ENCODE peak calls at places on chromosome 16, in ten cellular contexts. One of them, this sample, is unnamed.

GRCh38 chr16:30472328-30472942 is at the start of gene ITGAL:
- DNase-seq in mesothelial cell of epicardium: no peak
- DNase-seq in left lung: peak
- DNase-seq in upper lobe of right lung: peak
- DNase-seq in AG10803: no peak
- DNase-seq in CD8-positive, alpha-beta T cell: peak
- DNase-seq in cardiac muscle cell: no peak
- DNase-seq in heart right ventricle: peak
- DNase-seq in prostate gland: no peak
- DNase-seq in astrocyte of the spinal cord: no peak
- DNase-seq in this sample: no peak

GRCh38 chr16:82671743-82672142 is 45.0 kb downstream of the CDH13 start:
- DNase-seq in CD8-positive, alpha-beta T cell: no peak
- DNase-seq in upper lobe of right lung: no peak
- DNase-seq in heart right ventricle: no peak
- DNase-seq in mesothelial cell of epicardium: no peak
- DNase-seq in prostate gland: no peak
- DNase-seq in left lung: no peak
- DNase-seq in cardiac muscle cell: no peak
- DNase-seq in AG10803: no peak
- DNase-seq in astrocyte of the spinal cord: no peak
- DNase-seq in this sample: no peak

GRCh38 chr16:14111713-14112538 is 40.8 kb downstream of the MRTFB start:
- DNase-seq in CD8-positive, alpha-beta T cell: no peak
- DNase-seq in astrocyte of the spinal cord: no peak
- DNase-seq in upper lobe of right lung: no peak
- DNase-seq in mesothelial cell of epicardium: no peak
- DNase-seq in AG10803: peak
- DNase-seq in heart right ventricle: peak
- DNase-seq in cardiac muscle cell: peak
- DNase-seq in prostate gland: peak
- DNase-seq in left lung: peak
- DNase-seq in this sample: no peak

GRCh38 chr16:13168091-13168572 is 266.7 kb downstream of the SHISA9 start:
- DNase-seq in mesothelial cell of epicardium: no peak
- DNase-seq in astrocyte of the spinal cord: no peak
- DNase-seq in cardiac muscle cell: no peak
- DNase-seq in heart right ventricle: no peak
- DNase-seq in prostate gland: no peak
- DNase-seq in CD8-positive, alpha-beta T cell: no peak
- DNase-seq in left lung: no peak
- DNase-seq in upper lobe of right lung: no peak
- DNase-seq in AG10803: no peak
- DNase-seq in this sample: no peak

GRCh38 chr16:19722269-19722952 is 4.3 kb downstream of the IQCK start:
- DNase-seq in CD8-positive, alpha-beta T cell: no peak
- DNase-seq in upper lobe of right lung: no peak
- DNase-seq in AG10803: no peak
- DNase-seq in astrocyte of the spinal cord: no peak
- DNase-seq in heart right ventricle: no peak
- DNase-seq in prostate gland: no peak
- DNase-seq in left lung: no peak
- DNase-seq in cardiac muscle cell: no peak
- DNase-seq in mesothelial cell of epicardium: no peak
- DNase-seq in this sample: no peak

GRCh38 chr16:77599793-77600415 is 122.4 kb upstream of the NUDT7 start:
- DNase-seq in heart right ventricle: no peak
- DNase-seq in upper lobe of right lung: no peak
- DNase-seq in mesothelial cell of epicardium: no peak
- DNase-seq in prostate gland: peak
- DNase-seq in AG10803: peak
- DNase-seq in CD8-positive, alpha-beta T cell: no peak
- DNase-seq in left lung: no peak
- DNase-seq in cardiac muscle cell: peak
- DNase-seq in astrocyte of the spinal cord: peak
- DNase-seq in this sample: peak

GRCh38 chr16:85182286-85182685 is 70.0 kb upstream of the CIBAR2 start:
- DNase-seq in mesothelial cell of epicardium: no peak
- DNase-seq in CD8-positive, alpha-beta T cell: no peak
- DNase-seq in upper lobe of right lung: no peak
- DNase-seq in left lung: no peak
- DNase-seq in prostate gland: no peak
- DNase-seq in cardiac muscle cell: no peak
- DNase-seq in AG10803: no peak
- DNase-seq in astrocyte of the spinal cord: no peak
- DNase-seq in heart right ventricle: no peak
- DNase-seq in this sample: no peak

GRCh38 chr16:57266531-57267268 is 17.8 kb downstream of the PLLP start:
- DNase-seq in upper lobe of right lung: no peak
- DNase-seq in astrocyte of the spinal cord: no peak
- DNase-seq in CD8-positive, alpha-beta T cell: no peak
- DNase-seq in left lung: no peak
- DNase-seq in cardiac muscle cell: peak
- DNase-seq in AG10803: no peak
- DNase-seq in prostate gland: peak
- DNase-seq in heart right ventricle: no peak
- DNase-seq in mesothelial cell of epicardium: no peak
- DNase-seq in this sample: peak

GRCh38 chr16:6695666-6696065 is 637.0 kb upstream of the RBFOX1 start:
- DNase-seq in left lung: no peak
- DNase-seq in upper lobe of right lung: no peak
- DNase-seq in CD8-positive, alpha-beta T cell: no peak
- DNase-seq in mesothelial cell of epicardium: no peak
- DNase-seq in prostate gland: no peak
- DNase-seq in heart right ventricle: no peak
- DNase-seq in cardiac muscle cell: no peak
- DNase-seq in AG10803: no peak
- DNase-seq in astrocyte of the spinal cord: no peak
- DNase-seq in this sample: no peak

GRCh38 chr16:1610841-1611653 is 825 bp downstream of the IFT140 start:
- DNase-seq in left lung: no peak
- DNase-seq in CD8-positive, alpha-beta T cell: no peak
- DNase-seq in AG10803: no peak
- DNase-seq in cardiac muscle cell: no peak
- DNase-seq in astrocyte of the spinal cord: no peak
- DNase-seq in mesothelial cell of epicardium: no peak
- DNase-seq in prostate gland: no peak
- DNase-seq in heart right ventricle: no peak
- DNase-seq in upper lobe of right lung: no peak
- DNase-seq in this sample: peak

GRCh38 chr16:9787717-9788116 is 394.5 kb downstream of the GRIN2A start:
- DNase-seq in mesothelial cell of epicardium: no peak
- DNase-seq in left lung: no peak
- DNase-seq in heart right ventricle: no peak
- DNase-seq in AG10803: peak
- DNase-seq in prostate gland: no peak
- DNase-seq in cardiac muscle cell: no peak
- DNase-seq in CD8-positive, alpha-beta T cell: no peak
- DNase-seq in upper lobe of right lung: no peak
- DNase-seq in astrocyte of the spinal cord: no peak
- DNase-seq in this sample: no peak

GRCh38 chr16:6913535-6913934 is 419.1 kb upstream of the RBFOX1 start:
- DNase-seq in heart right ventricle: no peak
- DNase-seq in mesothelial cell of epicardium: no peak
- DNase-seq in CD8-positive, alpha-beta T cell: no peak
- DNase-seq in astrocyte of the spinal cord: no peak
- DNase-seq in upper lobe of right lung: no peak
- DNase-seq in cardiac muscle cell: no peak
- DNase-seq in prostate gland: no peak
- DNase-seq in left lung: no peak
- DNase-seq in AG10803: no peak
- DNase-seq in this sample: no peak

GRCh38 chr16:12573730-12574383 is 229.8 kb downstream of the CPPED1 start:
- DNase-seq in heart right ventricle: peak
- DNase-seq in cardiac muscle cell: peak
- DNase-seq in prostate gland: peak
- DNase-seq in astrocyte of the spinal cord: peak
- DNase-seq in mesothelial cell of epicardium: no peak
- DNase-seq in AG10803: peak
- DNase-seq in left lung: peak
- DNase-seq in upper lobe of right lung: no peak
- DNase-seq in CD8-positive, alpha-beta T cell: peak
- DNase-seq in this sample: peak

GRCh38 chr16:27177031-27177774 is 26.1 kb upstream of the KDM8 start:
- DNase-seq in CD8-positive, alpha-beta T cell: no peak
- DNase-seq in prostate gland: no peak
- DNase-seq in AG10803: peak
- DNase-seq in heart right ventricle: no peak
- DNase-seq in cardiac muscle cell: peak
- DNase-seq in astrocyte of the spinal cord: peak
- DNase-seq in left lung: no peak
- DNase-seq in mesothelial cell of epicardium: no peak
- DNase-seq in upper lobe of right lung: no peak
- DNase-seq in this sample: no peak

GRCh38 chr16:3020604-3021448 is 658 bp downstream of the TNFRSF12A start:
- DNase-seq in heart right ventricle: peak
- DNase-seq in cardiac muscle cell: peak
- DNase-seq in left lung: peak
- DNase-seq in mesothelial cell of epicardium: no peak
- DNase-seq in AG10803: peak
- DNase-seq in CD8-positive, alpha-beta T cell: peak
- DNase-seq in upper lobe of right lung: peak
- DNase-seq in astrocyte of the spinal cord: peak
- DNase-seq in prostate gland: peak
- DNase-seq in this sample: peak

GRCh38 chr16:80718480-80719220 is 85.7 kb downstream of the CDYL2 start:
- DNase-seq in cardiac muscle cell: peak
- DNase-seq in mesothelial cell of epicardium: no peak
- DNase-seq in astrocyte of the spinal cord: peak
- DNase-seq in upper lobe of right lung: no peak
- DNase-seq in AG10803: peak
- DNase-seq in prostate gland: peak
- DNase-seq in left lung: peak
- DNase-seq in heart right ventricle: no peak
- DNase-seq in CD8-positive, alpha-beta T cell: no peak
- DNase-seq in this sample: peak

GRCh38 chr16:63461248-63461841 is 1425.1 kb upstream of the CDH8 start:
- DNase-seq in prostate gland: peak
- DNase-seq in upper lobe of right lung: no peak
- DNase-seq in heart right ventricle: no peak
- DNase-seq in AG10803: peak
- DNase-seq in left lung: no peak
- DNase-seq in astrocyte of the spinal cord: peak
- DNase-seq in cardiac muscle cell: peak
- DNase-seq in CD8-positive, alpha-beta T cell: no peak
- DNase-seq in mesothelial cell of epicardium: no peak
- DNase-seq in this sample: no peak
- TF ChIP-seq CTCF in prostate gland: no peak
- TF ChIP-seq CTCF in upper lobe of right lung: peak
- TF ChIP-seq CTCF in heart right ventricle: peak
- TF ChIP-seq CTCF in AG10803: peak
- TF ChIP-seq CTCF in left lung: no peak
- TF ChIP-seq CTCF in astrocyte of the spinal cord: peak
- TF ChIP-seq CTCF in cardiac muscle cell: peak
- TF ChIP-seq CTCF in CD8-positive, alpha-beta T cell: no peak
- TF ChIP-seq CTCF in mesothelial cell of epicardium: peak
- TF ChIP-seq CTCF in this sample: no peak

GRCh38 chr16:62194828-62195227 is 158.6 kb upstream of the CDH8 start:
- DNase-seq in astrocyte of the spinal cord: no peak
- DNase-seq in CD8-positive, alpha-beta T cell: no peak
- DNase-seq in prostate gland: no peak
- DNase-seq in cardiac muscle cell: no peak
- DNase-seq in heart right ventricle: no peak
- DNase-seq in left lung: no peak
- DNase-seq in mesothelial cell of epicardium: no peak
- DNase-seq in AG10803: no peak
- DNase-seq in upper lobe of right lung: no peak
- DNase-seq in this sample: no peak

DNA sequence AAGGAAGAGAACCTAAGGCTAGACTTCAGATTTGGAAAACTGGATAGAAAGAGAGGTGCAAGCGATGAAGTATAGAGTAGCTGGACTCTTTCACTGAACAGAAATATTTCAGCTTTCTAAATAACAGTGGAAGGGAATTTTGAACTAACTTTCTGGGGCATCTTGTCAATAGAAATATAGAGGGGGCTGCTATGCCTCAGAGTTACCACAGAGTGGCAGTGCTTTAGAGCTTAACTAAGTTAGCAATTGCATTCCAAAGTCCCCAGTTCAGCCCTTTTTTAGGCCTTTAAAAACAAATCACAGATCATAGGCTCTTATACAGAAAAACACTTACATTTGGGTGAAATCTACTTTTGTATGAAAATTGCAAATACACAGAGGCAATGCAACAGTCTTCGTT is 154.2 kb upstream of the CDH8 start:
- DNase-seq in heart right ventricle: no peak
- DNase-seq in prostate gland: no peak
- DNase-seq in cardiac muscle cell: peak
- DNase-seq in upper lobe of right lung: no peak
- DNase-seq in mesothelial cell of epicardium: no peak
- DNase-seq in AG10803: no peak
- DNase-seq in left lung: no peak
- DNase-seq in astrocyte of the spinal cord: peak
- DNase-seq in CD8-positive, alpha-beta T cell: no peak
- DNase-seq in this sample: no peak
- TF ChIP-seq CTCF in heart right ventricle: peak
- TF ChIP-seq CTCF in prostate gland: no peak
- TF ChIP-seq CTCF in cardiac muscle cell: no peak
- TF ChIP-seq CTCF in upper lobe of right lung: peak
- TF ChIP-seq CTCF in mesothelial cell of epicardium: peak
- TF ChIP-seq CTCF in AG10803: peak
- TF ChIP-seq CTCF in left lung: no peak
- TF ChIP-seq CTCF in astrocyte of the spinal cord: peak
- TF ChIP-seq CTCF in CD8-positive, alpha-beta T cell: no peak
- TF ChIP-seq CTCF in this sample: no peak

DNA sequence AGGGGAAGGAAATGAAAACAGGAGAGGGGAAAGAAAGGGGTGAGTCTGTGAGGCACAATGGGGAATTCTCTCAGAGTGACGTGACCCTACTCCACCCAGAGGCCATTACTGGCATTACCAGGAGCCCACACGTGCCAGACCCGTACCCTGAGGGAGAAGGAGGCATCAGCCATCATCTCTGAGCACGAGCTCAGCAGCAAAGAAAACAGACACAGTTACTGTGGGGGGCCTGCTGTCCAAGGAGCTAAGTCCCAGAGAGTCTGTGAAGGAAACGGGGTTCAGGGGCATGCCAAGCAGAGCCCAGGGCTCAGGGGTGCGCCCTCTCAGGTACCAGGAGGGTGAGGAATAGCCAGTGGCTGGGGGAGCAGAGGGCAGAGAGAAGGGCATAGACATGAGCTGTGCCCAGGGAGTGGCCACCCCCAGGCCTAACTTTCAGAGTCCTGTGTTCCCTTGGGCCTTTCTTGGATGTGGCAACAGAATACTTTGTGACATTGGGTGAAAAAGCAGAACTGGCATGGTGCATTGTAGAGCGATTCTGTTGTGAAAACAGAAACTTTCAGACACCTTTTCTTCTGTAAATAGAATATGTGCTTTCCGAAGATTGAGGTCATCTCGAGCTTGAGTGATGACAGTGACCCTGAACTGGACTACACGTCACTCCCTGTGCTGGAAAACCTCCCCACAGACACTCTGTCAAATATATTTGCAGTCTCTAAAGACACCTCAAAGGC is 11.3 kb downstream of the TAF1C start:
- DNase-seq in heart right ventricle: no peak
- DNase-seq in astrocyte of the spinal cord: peak
- DNase-seq in cardiac muscle cell: no peak
- DNase-seq in upper lobe of right lung: no peak
- DNase-seq in prostate gland: peak
- DNase-seq in left lung: peak
- DNase-seq in mesothelial cell of epicardium: no peak
- DNase-seq in CD8-positive, alpha-beta T cell: peak
- DNase-seq in AG10803: peak
- DNase-seq in this sample: peak
- TF ChIP-seq CTCF in heart right ventricle: no peak
- TF ChIP-seq CTCF in astrocyte of the spinal cord: peak
- TF ChIP-seq CTCF in cardiac muscle cell: no peak
- TF ChIP-seq CTCF in upper lobe of right lung: peak
- TF ChIP-seq CTCF in prostate gland: peak
- TF ChIP-seq CTCF in left lung: peak
- TF ChIP-seq CTCF in mesothelial cell of epicardium: peak
- TF ChIP-seq CTCF in CD8-positive, alpha-beta T cell: peak
- TF ChIP-seq CTCF in AG10803: peak
- TF ChIP-seq CTCF in this sample: peak

GRCh38 chr16:47258874-47259461 is 115.2 kb upstream of the NETO2 start:
- DNase-seq in astrocyte of the spinal cord: peak
- DNase-seq in prostate gland: no peak
- DNase-seq in cardiac muscle cell: peak
- DNase-seq in AG10803: peak
- DNase-seq in left lung: no peak
- DNase-seq in CD8-positive, alpha-beta T cell: no peak
- DNase-seq in heart right ventricle: no peak
- DNase-seq in upper lobe of right lung: no peak
- DNase-seq in mesothelial cell of epicardium: no peak
- DNase-seq in this sample: peak
- TF ChIP-seq CTCF in astrocyte of the spinal cord: peak
- TF ChIP-seq CTCF in prostate gland: no peak
- TF ChIP-seq CTCF in cardiac muscle cell: peak
- TF ChIP-seq CTCF in AG10803: peak
- TF ChIP-seq CTCF in left lung: peak
- TF ChIP-seq CTCF in CD8-positive, alpha-beta T cell: peak
- TF ChIP-seq CTCF in heart right ventricle: peak
- TF ChIP-seq CTCF in upper lobe of right lung: peak
- TF ChIP-seq CTCF in mesothelial cell of epicardium: peak
- TF ChIP-seq CTCF in this sample: peak